ENCODE peak calls at places on chromosomes 16 and 17, in nine cellular contexts. H, M, E, F, C, S, P, V and G are unnamed samples.
A peak's percentile ranks its signal among the peaks of the same experiment; 100 is the strongest.

GRCh38 chr16:14120335-14120734 is 49.2 kb downstream of the MRTFB start:
- DNase-seq in F (no peak), S (no peak), M (no peak), P (no peak), H (no peak), V (no peak), C (no peak), E (no peak), G (no peak)

GRCh38 chr16:1691276-1691675 is 13.2 kb downstream of the JPT2 start:
- DNase-seq in F (no peak), M (no peak), E (no peak), H (no peak), P (no peak), S (peak; percentile 52), C (no peak), V (no peak), G (no peak)

GRCh38 chr16:11292076-11292748 is 11.1 kb upstream of the PRM1 start:
- DNase-seq in C (no peak), H (no peak), V (no peak), P (no peak), S (no peak), E (no peak), F (no peak), M (no peak), G (no peak)

GRCh38 chr17:59837362-59838195 is 55.2 kb downstream of the TUBD1 start:
- DNase-seq in P (peak; percentile 13), C (no peak), M (peak; percentile 86), F (peak; percentile 86), E (peak; percentile 97), V (peak; percentile 88), H (peak; percentile 100), S (peak; percentile 100), G (peak; percentile 98)

GRCh38 chr16:71919033-71919432 is 23.7 kb downstream of the IST1 start:
- DNase-seq in V (no peak), E (peak; percentile 69), M (no peak), S (no peak), C (no peak), H (no peak), P (no peak), F (no peak), G (peak; percentile 79)

GRCh38 chr16:87698241-87698640 is 67.5 kb downstream of the KLHDC4 start:
- DNase-seq in P (no peak), C (no peak), V (no peak), H (no peak), S (no peak), F (no peak), E (peak; percentile 80), M (no peak), G (no peak)

GRCh38 chr17:45228121-45228941 is 6.6 kb downstream of the FMNL1 start:
- DNase-seq in P (no peak), V (no peak), S (peak; percentile 73), E (peak; percentile 28), M (no peak), C (no peak), H (no peak), F (no peak), G (no peak)

GRCh38 chr17:58699771-58700170 is 7.4 kb downstream of the RAD51C start:
- DNase-seq in E (no peak), C (no peak), H (no peak), F (no peak), S (no peak), M (no peak), V (no peak), P (no peak), G (no peak)

GRCh38 chr16:85470873-85471272 is 142.2 kb upstream of the GSE1 start:
- DNase-seq in V (no peak), M (no peak), S (no peak), P (no peak), C (no peak), F (no peak), E (no peak), H (no peak), G (no peak)

GRCh38 chr16:81243927-81244326 is 5.4 kb downstream of the BCO1 start:
- DNase-seq in H (no peak), M (no peak), C (no peak), E (no peak), F (no peak), V (no peak), P (no peak), S (no peak), G (no peak)

GRCh38 chr16:55494994-55495421 is 13.9 kb upstream of the LPCAT2 start:
- DNase-seq in V (peak; percentile 82), E (no peak), P (no peak), M (peak; percentile 43), H (no peak), S (peak; percentile 62), F (peak; percentile 51), C (no peak), G (peak; percentile 63)

GRCh38 chr16:64012166-64012565 is 1109.7 kb downstream of the CDH11 start:
- DNase-seq in V (no peak), E (no peak), F (no peak), M (no peak), P (no peak), C (no peak), H (no peak), S (no peak), G (no peak)

GRCh38 chr16:80046848-80047247 is 446.3 kb upstream of the MAF start:
- DNase-seq in F (no peak), V (no peak), S (no peak), E (no peak), P (no peak), M (no peak), H (no peak), C (no peak), G (no peak)

GRCh38 chr16:27722266-27722636 is 172.3 kb downstream of the KATNIP start:
- DNase-seq in S (no peak), F (no peak), H (no peak), E (no peak), P (no peak), M (no peak), V (no peak), C (no peak), G (no peak)

GRCh38 chr17:4808378-4808767 is 1.4 kb downstream of the PLD2 start:
- DNase-seq in H (no peak), V (peak; percentile 61), C (no peak), P (no peak), F (peak; percentile 80), S (no peak), E (no peak), M (peak; percentile 49), G (no peak)

GRCh38 chr17:68591583-68591982 is 9.6 kb downstream of the FAM20A start:
- DNase-seq in E (no peak), F (no peak), P (peak; percentile 20), H (no peak), V (peak; percentile 73), S (no peak), C (no peak), M (no peak), G (no peak)

GRCh38 chr16:81681311-81681710 is 97.8 kb upstream of the PLCG2 start:
- DNase-seq in E (no peak), H (no peak), F (no peak), M (no peak), C (no peak), S (no peak), P (no peak), V (no peak), G (no peak)

GRCh38 chr17:57490890-57491289 is 234.6 kb downstream of the MSI2 start:
- DNase-seq in C (no peak), E (no peak), P (no peak), M (no peak), H (no peak), S (no peak), V (no peak), F (no peak), G (no peak)
- TF ChIP-seq CTCF in C (no peak), E (no peak), P (no peak), M (no peak), H (no peak), S (no peak), V (no peak), F (no peak), G (no peak)

GRCh38 chr17:75652934-75653549 is 13.9 kb downstream of the RECQL5 start:
- DNase-seq in C (no peak), P (peak; percentile 61), M (no peak), H (no peak), S (peak; percentile 58), E (peak; percentile 29), F (no peak), V (peak; percentile 45), G (peak; percentile 51)
- TF ChIP-seq CTCF in C (peak; percentile 54), P (peak; percentile 91), M (peak; percentile 11), H (peak; percentile 98), S (peak; percentile 70), E (peak; percentile 70), F (peak; percentile 62), V (peak; percentile 59), G (peak; percentile 90)

GRCh38 chr17:32852811-32853210 is 24.1 kb downstream of the MYO1D start:
- DNase-seq in F (no peak), S (no peak), M (no peak), P (no peak), C (no peak), V (no peak), E (no peak), H (no peak), G (no peak)

GRCh38 chr17:32854177-32854576 is 22.7 kb downstream of the MYO1D start:
- DNase-seq in V (no peak), H (peak; percentile 3), P (no peak), M (no peak), E (no peak), S (no peak), F (no peak), C (no peak), G (no peak)

GRCh38 chr17:32855620-32856019 is 21.3 kb downstream of the MYO1D start:
- DNase-seq in V (no peak), C (no peak), S (no peak), P (no peak), H (no peak), E (no peak), F (no peak), M (no peak), G (no peak)

GRCh38 chr17:32849879-32850278 is 27.0 kb downstream of the MYO1D start:
- DNase-seq in H (no peak), S (no peak), F (no peak), P (no peak), C (no peak), M (no peak), E (no peak), V (no peak), G (no peak)

DNA sequence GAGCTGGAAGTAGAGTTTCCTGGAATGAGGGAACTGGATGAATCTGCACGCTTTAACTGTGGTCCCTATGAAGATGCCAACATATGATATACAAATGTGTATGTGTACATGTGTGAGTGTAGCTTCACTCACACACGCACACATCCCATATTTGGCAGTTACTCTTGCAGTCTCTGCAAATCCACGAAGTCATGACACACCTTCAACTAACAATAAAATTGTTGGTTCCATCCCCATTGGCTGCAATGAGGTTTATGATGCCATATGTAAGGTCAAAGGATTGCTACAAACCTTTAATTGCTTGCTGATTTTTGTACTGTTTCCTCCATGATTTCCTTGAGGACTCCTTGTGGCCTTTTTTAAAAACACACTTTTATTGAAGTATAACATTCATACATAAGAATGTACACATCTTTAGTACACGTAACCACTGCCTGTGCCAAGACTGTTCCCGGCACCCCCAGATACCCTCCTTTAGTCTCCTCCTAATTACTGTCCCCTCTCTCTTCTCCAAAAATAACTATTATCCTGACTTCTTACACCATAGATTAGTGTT is 22.0 kb downstream of the MYO1D start:
- DNase-seq in P (no peak), H (no peak), C (no peak), M (no peak), V (no peak), E (no peak), F (no peak), S (no peak), G (no peak)
- TF ChIP-seq CTCF in P (no peak), H (no peak), C (no peak), M (no peak), V (no peak), E (no peak), F (no peak), S (no peak), G (no peak)

GRCh38 chr17:56499799-56500388 is 93.6 kb upstream of the NOG start:
- DNase-seq in P (peak; percentile 16), C (no peak), F (no peak), S (peak; percentile 66), M (no peak), E (peak; percentile 38), H (peak; percentile 57), V (peak; percentile 40), G (peak; percentile 71)
- TF ChIP-seq CTCF in P (peak; percentile 45), C (peak; percentile 50), F (no peak), S (peak; percentile 73), M (no peak), E (peak; percentile 28), H (peak; percentile 72), V (peak; percentile 48), G (peak; percentile 21)